ENCODE peak calls at places on chromosomes 3 and 15, in seven cellular contexts. K, N, P, T, W, J and R are unnamed samples.

GRCh38 chr15:69910511-69910910 is 187.2 kb downstream of the TLE3 start:
- DNase-seq in N (no peak), W (peak), P (no peak), K (no peak), J (no peak), T (no peak), R (no peak)

GRCh38 chr15:67865331-67865730 is 25.5 kb upstream of the RNU6-1 start:
- DNase-seq in J (no peak), T (no peak), K (no peak), N (no peak), W (no peak), P (no peak), R (no peak)

GRCh38 chr3:8869613-8870012 is 93.7 kb downstream of the RAD18 start:
- DNase-seq in N (no peak), W (no peak), P (peak), T (peak), K (no peak), J (no peak), R (no peak)

GRCh38 chr3:190596341-190597285 is 82.7 kb downstream of the IL1RAP start:
- DNase-seq in P (no peak), J (no peak), T (no peak), K (no peak), N (no peak), W (no peak), R (no peak)

GRCh38 chr3:48468329-48468731 is 21.8 kb downstream of the ATRIP start:
- DNase-seq in P (no peak), T (peak), N (peak), K (peak), W (no peak), J (peak), R (no peak)

GRCh38 chr3:66962624-66963023 is 35.5 kb upstream of the KBTBD8 start:
- DNase-seq in J (no peak), T (no peak), P (no peak), N (peak), W (no peak), K (no peak), R (no peak)

GRCh38 chr3:169196789-169197188 is 466.7 kb downstream of the MECOM start:
- DNase-seq in P (no peak), K (no peak), T (no peak), J (no peak), W (no peak), N (no peak), R (no peak)

GRCh38 chr3:113439576-113439975 is 1.7 kb downstream of the CFAP44 start:
- DNase-seq in P (no peak), W (no peak), T (no peak), K (no peak), N (no peak), J (no peak), R (no peak)

GRCh38 chr3:50136714-50137405 is 18.3 kb upstream of the SEMA3F start:
- DNase-seq in T (no peak), J (no peak), K (no peak), N (no peak), W (no peak), P (no peak), R (no peak)

GRCh38 chr3:35071768-35072167 is 567.6 kb upstream of the ARPP21 start:
- DNase-seq in P (no peak), T (no peak), K (no peak), N (no peak), W (no peak), J (no peak), R (no peak)

GRCh38 chr3:95272791-95273190 is 1209.9 kb downstream of the NSUN3 start:
- DNase-seq in N (no peak), K (no peak), T (no peak), W (no peak), P (no peak), J (no peak), R (no peak)

GRCh38 chr3:70728311-70728710 is 415.9 kb upstream of the MDFIC2 start:
- DNase-seq in P (no peak), J (no peak), W (no peak), K (no peak), N (no peak), T (no peak), R (no peak)

GRCh38 chr3:143002083-143002712 is 828 bp downstream of the U2SURP start:
- DNase-seq in W (peak), J (no peak), N (no peak), T (peak), K (no peak), P (no peak), R (no peak)

GRCh38 chr15:31292391-31293020 is 34.1 kb upstream of the KLF13 start:
- DNase-seq in K (no peak), N (no peak), J (peak), W (no peak), P (no peak), T (peak), R (no peak)

GRCh38 chr3:8482960-8483665 is 18.5 kb upstream of the LMCD1 start:
- DNase-seq in N (peak), K (no peak), J (peak), T (peak), P (no peak), W (no peak), R (peak)

GRCh38 chr3:160130950-160131349 is 94.3 kb upstream of the C3orf80 start:
- DNase-seq in N (no peak), J (no peak), W (no peak), P (no peak), K (no peak), T (no peak), R (no peak)

GRCh38 chr15:30877070-30877469 is 26.6 kb upstream of the FAN1 start:
- DNase-seq in P (no peak), W (no peak), T (no peak), K (no peak), J (no peak), N (peak), R (no peak)

GRCh38 chr15:79243723-79244122 is 38.8 kb upstream of the ANKRD34C start:
- DNase-seq in P (no peak), N (no peak), W (no peak), K (no peak), J (no peak), T (no peak), R (no peak)

DNA sequence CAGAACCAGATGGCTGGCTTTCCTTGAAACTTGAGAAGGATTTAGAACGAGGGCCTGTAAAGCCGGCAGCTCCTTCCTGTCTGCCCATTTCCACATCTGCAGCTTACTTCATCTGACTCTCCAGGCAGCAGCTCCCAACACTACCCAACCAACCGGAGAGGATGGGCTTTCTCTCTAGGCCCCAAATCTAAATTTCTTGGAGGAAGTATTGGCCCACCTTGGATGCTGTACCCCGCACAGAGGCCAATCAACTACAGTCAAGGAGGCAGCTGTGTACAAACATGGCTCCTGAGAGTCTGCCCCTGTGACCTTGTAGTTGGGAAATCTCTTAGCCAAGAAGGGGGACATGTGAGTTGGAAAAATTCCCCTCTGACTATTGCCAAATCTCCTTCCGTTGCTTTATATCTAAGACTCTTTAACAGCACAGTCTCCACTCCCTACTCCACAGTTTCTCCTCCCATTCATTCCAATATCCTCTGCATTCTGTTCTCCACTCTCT is 8.0 kb upstream of the ACAP2 start:
- DNase-seq in P (no peak), K (no peak), N (no peak), T (no peak), W (no peak), J (no peak), R (peak)
- TF ChIP-seq POLR2AphosphoS5 in P (no peak), K (no peak), N (no peak), T (no peak), W (no peak), J (no peak), R (peak)

GRCh38 chr15:74955796-74956647 is 550 bp downstream of the RPP25 start:
- DNase-seq in J (peak), P (no peak), T (no peak), N (peak), K (peak), W (peak), R (peak)

GRCh38 chr15:74957301-74958035 is 896 bp upstream of the RPP25 start:
- DNase-seq in J (no peak), W (peak), K (peak), N (peak), P (no peak), T (no peak), R (peak)

GRCh38 chr15:74956648-74957300 is at the start of gene RPP25:
- DNase-seq in T (peak), K (peak), P (peak), N (peak), J (peak), W (peak), R (peak)

GRCh38 chr15:74955017-74955416 is 1.6 kb downstream of the RPP25 start:
- DNase-seq in P (no peak), K (peak), T (no peak), W (no peak), J (no peak), N (no peak), R (no peak)

DNA sequence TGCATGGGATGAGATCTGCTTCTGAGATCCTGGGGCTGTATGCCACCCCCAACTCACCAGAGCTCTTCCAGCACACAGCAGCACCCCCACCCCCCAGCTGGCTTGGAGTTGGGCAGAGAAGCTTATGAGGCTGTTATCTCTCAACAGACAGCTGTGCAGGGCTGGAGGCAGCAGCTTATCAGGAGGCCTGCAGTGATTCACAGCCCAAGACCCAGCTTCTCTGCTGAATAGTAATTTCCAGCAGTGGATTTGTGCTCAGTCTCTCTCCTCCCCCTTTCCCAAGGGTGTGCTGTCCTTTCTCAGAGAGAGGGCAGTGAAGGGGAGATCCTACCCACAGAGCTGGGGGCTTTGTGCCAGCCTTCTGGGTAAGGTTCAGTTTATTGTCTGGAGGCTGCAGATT is 2.1 kb downstream of the RPP25 start:
- DNase-seq in T (no peak), P (no peak), J (no peak), K (peak), N (no peak), W (no peak), R (no peak)
- H3K27ac ChIP-seq in T (no peak), P (no peak), J (no peak), K (no peak), N (no peak), W (no peak), R (no peak)

GRCh38 chr3:104526901-104527401 is 839.8 kb upstream of the ALCAM start:
- DNase-seq in J (no peak), N (no peak), K (no peak), T (no peak), W (no peak), P (no peak), R (no peak)
- H3K4me3 ChIP-seq in J (no peak), N (no peak), K (no peak), T (no peak), W (no peak), P (no peak), R (no peak)

DNA sequence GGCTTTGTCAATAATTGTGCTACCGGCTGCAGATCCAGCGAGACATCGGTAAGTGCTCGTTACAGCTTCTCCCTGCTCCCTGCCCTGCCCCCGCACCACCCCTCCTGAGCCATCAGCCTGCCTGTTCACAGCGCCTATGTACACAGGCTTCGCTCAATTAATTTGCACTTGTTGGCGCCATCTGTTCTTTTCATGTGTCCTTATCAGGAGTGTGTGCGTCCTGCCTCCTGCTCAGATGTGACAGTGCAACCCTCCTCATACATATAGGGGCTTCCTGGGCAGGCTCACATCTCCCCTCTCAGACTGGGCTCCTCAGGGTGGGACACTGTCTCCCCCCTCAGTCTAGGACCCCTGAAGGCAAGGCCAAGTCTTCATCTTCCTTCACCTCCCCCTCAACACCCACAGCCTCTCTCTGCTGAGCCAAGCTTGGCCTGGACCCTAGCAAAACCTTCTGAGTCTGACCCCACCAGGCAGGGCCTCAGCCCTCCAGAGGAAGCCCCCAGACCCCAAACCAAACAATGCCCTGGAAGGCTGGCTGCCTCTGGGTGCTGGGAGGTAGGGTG is 54.9 kb downstream of the CYP11A1 start:
- DNase-seq in P (no peak), T (no peak), J (no peak), W (no peak), N (no peak), K (no peak), R (no peak)
- TF ChIP-seq POLR2AphosphoS5 in P (no peak), T (no peak), J (no peak), W (no peak), N (no peak), K (no peak), R (no peak)

GRCh38 chr3:125061646-125062045 is 5.8 kb upstream of the HEG1 start:
- DNase-seq in J (no peak), W (no peak), N (no peak), P (no peak), K (no peak), T (no peak), R (no peak)
- H3K27ac ChIP-seq in J (peak), W (no peak), N (peak), P (no peak), K (no peak), T (no peak), R (peak)